ENCODE peak calls at places on chromosomes 6 and 20, in eight cellular contexts. T, E, I, G, B, J, N and W are unnamed samples.

GRCh38 chr6:56375806-56376205 is 128.4 kb upstream of the COL21A1 start:
- DNase-seq in J (no peak), T (no peak), N (no peak), G (no peak), I (no peak), E (no peak), B (no peak), W (no peak)

GRCh38 chr20:63419299-63419698 is 53.2 kb downstream of the KCNQ2 start:
- DNase-seq in N (no peak), J (no peak), E (no peak), B (no peak), G (no peak), T (no peak), I (no peak), W (no peak)

GRCh38 chr6:56046576-56046975 is 171.2 kb upstream of the BMP5 start:
- DNase-seq in J (no peak), T (peak; percentile 40), B (no peak), G (no peak), N (no peak), E (peak; percentile 70), I (peak; percentile 39), W (no peak)

GRCh38 chr6:7203939-7204338 is 96.2 kb downstream of the RREB1 start:
- DNase-seq in B (no peak), G (no peak), I (no peak), E (no peak), T (no peak), J (no peak), N (no peak), W (no peak)

GRCh38 chr6:47187883-47188587 is 121.7 kb downstream of the TNFRSF21 start:
- DNase-seq in G (peak; percentile 56), E (no peak), I (no peak), B (no peak), J (no peak), T (no peak), N (no peak), W (no peak)

GRCh38 chr6:170080169-170080827 is 210.6 kb downstream of the DLL1 start:
- DNase-seq in N (no peak), I (no peak), G (no peak), E (no peak), J (no peak), T (no peak), B (no peak), W (peak; percentile 33)

GRCh38 chr20:59159091-59159821 is 4.4 kb upstream of the ZNF831 start:
- DNase-seq in N (no peak), E (no peak), T (no peak), B (peak; percentile 63), J (no peak), G (no peak), I (no peak), W (no peak)

GRCh38 chr6:4172368-4172767 is 37.0 kb upstream of the ECI2 start:
- DNase-seq in G (no peak), J (no peak), I (no peak), B (no peak), N (no peak), E (no peak), T (no peak), W (no peak)

GRCh38 chr20:49395183-49395582 is 87.3 kb downstream of the KCNB1 start:
- DNase-seq in J (no peak), B (no peak), E (no peak), T (no peak), G (no peak), N (no peak), I (no peak), W (no peak)

GRCh38 chr6:25862199-25862598 is 11.8 kb downstream of the SLC17A3 start:
- DNase-seq in N (no peak), T (no peak), G (no peak), E (no peak), J (no peak), I (no peak), B (no peak), W (no peak)

GRCh38 chr20:10359621-10360040 is 74.4 kb downstream of the MKKS start:
- DNase-seq in E (no peak), B (no peak), I (no peak), J (no peak), N (no peak), T (no peak), G (no peak), W (no peak)

GRCh38 chr6:90940812-90941481 is 354.1 kb upstream of the MAP3K7 start:
- DNase-seq in E (peak; percentile 64), J (peak; percentile 32), G (peak; percentile 73), I (no peak), T (peak; percentile 15), B (no peak), N (peak; percentile 90), W (peak; percentile 55)

GRCh38 chr6:32154514-32155161 is 697 bp downstream of the PPT2 start:
- DNase-seq in B (peak; percentile 64), J (no peak), G (peak; percentile 84), I (no peak), E (peak; percentile 78), T (peak; percentile 29), N (peak; percentile 84), W (no peak)

GRCh38 chr6:137647762-137648412 is 153.7 kb upstream of the OLIG3 start:
- DNase-seq in T (no peak), G (peak; percentile 72), E (no peak), N (no peak), J (no peak), I (no peak), B (no peak), W (no peak)

GRCh38 chr6:72084992-72085569 is 198.7 kb downstream of the RIMS1 start:
- DNase-seq in I (no peak), J (peak; percentile 54), N (peak; percentile 21), T (no peak), E (peak; percentile 9), B (no peak), G (peak; percentile 2), W (no peak)

GRCh38 chr20:47348539-47349142 is 7.9 kb downstream of the ZMYND8 start:
- DNase-seq in E (no peak), I (no peak), J (no peak), N (no peak), G (no peak), T (no peak), B (no peak), W (peak; percentile 41)

GRCh38 chr6:127186889-127187288 is 68.4 kb downstream of the RSPO3 start:
- DNase-seq in G (peak; percentile 26), E (no peak), J (no peak), T (no peak), B (peak; percentile 9), I (no peak), N (peak; percentile 58), W (no peak)

GRCh38 chr6:22099241-22099640 is 197.6 kb downstream of the PRL start:
- DNase-seq in N (no peak), T (no peak), E (no peak), B (no peak), G (no peak), I (no peak), J (no peak), W (peak; percentile 41)

GRCh38 chr6:3561745-3562144 is 104.9 kb upstream of the SLC22A23 start:
- DNase-seq in T (no peak), I (no peak), B (no peak), N (peak; percentile 4), J (no peak), E (no peak), G (no peak), W (no peak)

GRCh38 chr6:81808834-81809598 is 56.5 kb upstream of the TENT5A start:
- DNase-seq in N (no peak), E (no peak), T (peak; percentile 85), B (no peak), I (no peak), J (no peak), G (no peak), W (no peak)

GRCh38 chr6:126293891-126294524 is 45.9 kb upstream of the CENPW start:
- DNase-seq in N (no peak), J (no peak), G (no peak), B (no peak), I (no peak), T (no peak), E (no peak), W (no peak)

GRCh38 chr20:50238081-50238800 is 47.6 kb downstream of the CEBPB start:
- DNase-seq in G (no peak), I (no peak), J (no peak), E (no peak), B (no peak), T (no peak), N (no peak), W (no peak)

GRCh38 chr20:6746901-6747609 is 20.4 kb upstream of the BMP2 start:
- DNase-seq in B (no peak), T (no peak), N (peak; percentile 9), I (peak; percentile 72), J (no peak), E (no peak), G (no peak), W (no peak)

GRCh38 chr6:1404066-1404712 is 14.8 kb downstream of the FOXF2 start:
- DNase-seq in I (no peak), J (no peak), G (no peak), B (no peak), T (no peak), N (no peak), E (no peak), W (no peak)

GRCh38 chr6:85419046-85419759 is 30.7 kb upstream of the NT5E start:
- DNase-seq in B (no peak), J (no peak), N (peak; percentile 62), E (peak; percentile 34), I (no peak), G (no peak), T (no peak), W (no peak)

GRCh38 chr20:10502098-10502526 is 67.0 kb downstream of the SLX4IP start:
- DNase-seq in B (no peak), N (no peak), J (no peak), I (no peak), E (no peak), G (no peak), T (peak; percentile 72), W (no peak)

GRCh38 chr6:155400022-155400965 is 55.3 kb downstream of the NOX3 start:
- DNase-seq in B (no peak), I (no peak), T (no peak), J (peak; percentile 19), G (no peak), N (no peak), E (no peak), W (no peak)

GRCh38 chr6:129577691-129578090 is 132.3 kb downstream of the ARHGAP18 start:
- DNase-seq in E (no peak), J (no peak), N (no peak), T (no peak), B (no peak), I (no peak), G (no peak), W (no peak)

GRCh38 chr6:111038534-111039252 is 48.6 kb upstream of the SLC16A10 start:
- DNase-seq in E (no peak), N (peak; percentile 67), T (no peak), B (no peak), J (no peak), I (no peak), G (no peak), W (no peak)

GRCh38 chr6:159677226-159677901 is 15.7 kb downstream of the SOD2 start:
- DNase-seq in G (no peak), T (no peak), N (no peak), B (no peak), E (no peak), J (no peak), I (no peak), W (no peak)

GRCh38 chr6:159728552-159728951 is 1.2 kb downstream of the WTAP start:
- DNase-seq in E (no peak), T (no peak), J (no peak), I (no peak), N (no peak), G (peak; percentile 13), B (no peak), W (no peak)

GRCh38 chr6:143549630-143550268 is 38.2 kb upstream of the FUCA2 start:
- DNase-seq in G (no peak), B (no peak), T (no peak), I (peak; percentile 95), N (peak; percentile 75), E (peak; percentile 60), J (no peak), W (no peak)